ENCODE peak calls at places on chromosomes 6 and 20, in four cellular contexts. S, V, Y and N are unnamed samples.

GRCh38 chr20:44204156-44204831 is 6.3 kb downstream of the OSER1 start:
- DNase-seq in S (peak; percentile 96), V (peak; percentile 96), Y (peak; percentile 92), N (peak; percentile 79)

GRCh38 chr6:551405-551804 is 105.5 kb downstream of the HUS1B start:
- DNase-seq in S (peak; percentile 13), V (peak; percentile 51), Y (no peak), N (peak; percentile 56)

GRCh38 chr6:147033267-147033666 is 170.9 kb upstream of the STXBP5 start:
- DNase-seq in S (no peak), V (no peak), Y (no peak), N (no peak)

GRCh38 chr20:17295151-17295726 is 68.4 kb downstream of the PCSK2 start:
- DNase-seq in S (no peak), V (no peak), Y (no peak), N (no peak)

GRCh38 chr20:49444553-49444990 is 37.9 kb downstream of the KCNB1 start:
- DNase-seq in S (no peak), V (no peak), Y (no peak), N (no peak)

GRCh38 chr6:27873101-27874030 is 38.8 kb downstream of the OR2B2 start:
- DNase-seq in S (peak; percentile 67), V (peak; percentile 83), Y (no peak), N (no peak)

GRCh38 chr6:32196682-32197616 is 4.5 kb upstream of the GPSM3 start:
- DNase-seq in S (peak; percentile 6), V (peak; percentile 12), Y (no peak), N (no peak)

GRCh38 chr6:44504321-44504761 is 116.8 kb downstream of the CDC5L start:
- DNase-seq in S (peak; percentile 97), V (no peak), Y (no peak), N (no peak)

GRCh38 chr6:158366363-158366762 is 54.1 kb downstream of the TULP4 start:
- DNase-seq in S (no peak), V (no peak), Y (no peak), N (no peak)

GRCh38 chr6:87588756-87589407 is 905 bp downstream of the RARS2 start:
- DNase-seq in S (peak; percentile 57), V (no peak), Y (no peak), N (no peak)

GRCh38 chr20:33803921-33804337 is 7.2 kb upstream of the CHMP4B start:
- DNase-seq in S (peak; percentile 77), V (peak; percentile 83), Y (no peak), N (no peak)

GRCh38 chr6:40295251-40295949 is 291.8 kb downstream of the LRFN2 start:
- DNase-seq in S (no peak), V (no peak), Y (no peak), N (no peak)

GRCh38 chr6:105488521-105489212 is 85.8 kb upstream of the PREP start:
- DNase-seq in S (no peak), V (peak; percentile 36), Y (no peak), N (no peak)

GRCh38 chr6:13767121-13767794 is 47.1 kb downstream of the MCUR1 start:
- DNase-seq in S (peak; percentile 32), V (peak; percentile 44), Y (no peak), N (no peak)

GRCh38 chr6:155943635-155944034 is 488.0 kb upstream of the NOX3 start:
- DNase-seq in S (peak; percentile 8), V (peak; percentile 72), Y (no peak), N (no peak)

GRCh38 chr6:121093928-121094327 is 240.4 kb downstream of the TBC1D32 start:
- DNase-seq in S (peak; percentile 65), V (peak; percentile 76), Y (no peak), N (no peak)

GRCh38 chr6:137852811-137853210 is 14.2 kb upstream of the TNFAIP3 start:
- DNase-seq in S (no peak), V (no peak), Y (no peak), N (no peak)

GRCh38 chr6:137852346-137852745 is 14.7 kb upstream of the TNFAIP3 start:
- DNase-seq in S (peak; percentile 64), V (peak; percentile 38), Y (no peak), N (no peak)

GRCh38 chr6:137856138-137856898 is 10.7 kb upstream of the TNFAIP3 start:
- DNase-seq in S (no peak), V (no peak), Y (no peak), N (no peak)

GRCh38 chr6:137851669-137852068 is 15.4 kb upstream of the TNFAIP3 start:
- DNase-seq in S (no peak), V (no peak), Y (no peak), N (peak; percentile 95)

DNA sequence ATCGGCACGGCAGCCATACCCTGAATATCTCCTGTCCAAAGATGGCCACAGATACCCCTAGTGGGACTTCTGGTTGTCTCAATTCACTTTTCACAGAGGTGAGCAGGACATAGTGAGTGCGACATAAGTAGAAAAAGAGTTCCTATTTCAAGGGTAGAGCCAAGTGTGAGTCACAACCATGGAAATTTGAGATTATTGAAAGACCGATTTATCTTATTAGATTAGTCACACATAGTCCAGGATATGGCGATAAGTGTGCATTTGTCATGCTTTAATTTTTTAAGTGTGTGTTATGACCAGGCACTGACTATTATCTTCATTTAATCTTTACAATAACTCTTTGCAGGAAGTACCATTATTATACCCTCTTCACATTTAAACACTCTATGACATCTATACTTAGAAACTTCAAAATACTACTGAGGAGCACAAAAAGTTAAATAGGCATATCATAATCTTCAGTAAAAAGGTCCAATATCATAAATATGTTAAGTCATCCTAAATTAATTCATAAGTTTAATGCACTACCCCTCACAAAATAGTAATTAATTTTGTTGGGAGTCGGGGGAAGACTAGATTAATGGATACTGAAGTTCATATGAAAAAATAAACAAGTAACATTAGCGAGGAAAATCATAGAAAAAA is 13.4 kb upstream of the TNFAIP3 start:
- DNase-seq in S (peak; percentile 91), V (peak; percentile 88), Y (peak; percentile 73), N (no peak)
- H3K27ac ChIP-seq in S (no peak overlapping the region), V (no peak overlapping the region), Y (no peak overlapping the region), N (peak overlapping the region; percentile 84)

GRCh38 chr6:109062216-109062615 is 32.4 kb downstream of the SESN1 start:
- DNase-seq in S (no peak), V (no peak), Y (no peak), N (no peak)

GRCh38 chr6:109058620-109059019 is 36.0 kb downstream of the SESN1 start:
- DNase-seq in S (no peak), V (no peak), Y (no peak), N (no peak)

GRCh38 chr6:109060585-109060984 is 34.1 kb downstream of the SESN1 start:
- DNase-seq in S (no peak), V (no peak), Y (no peak), N (no peak)

GRCh38 chr6:109059148-109059547 is 35.5 kb downstream of the SESN1 start:
- DNase-seq in S (no peak), V (peak; percentile 28), Y (no peak), N (no peak)

DNA sequence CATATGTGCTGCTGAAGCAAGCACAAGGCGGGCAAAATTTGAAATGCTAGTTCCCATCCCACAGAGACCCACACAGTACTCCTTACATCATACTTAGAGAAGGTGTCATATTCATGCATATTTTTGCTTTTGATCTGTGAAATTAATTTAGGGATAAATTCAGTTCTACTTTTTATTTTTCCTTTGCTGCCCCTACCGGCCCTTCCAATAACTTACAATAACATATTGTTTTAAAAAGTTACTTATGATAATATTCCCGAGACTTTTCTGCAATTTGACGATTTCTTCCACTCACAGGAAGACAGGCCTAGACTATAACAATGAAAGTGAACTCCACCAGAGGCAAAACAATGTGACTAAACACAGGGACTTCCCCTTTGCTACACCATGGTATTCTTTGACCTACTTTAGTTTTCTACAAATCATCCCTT is 35.0 kb downstream of the SESN1 start:
- DNase-seq in S (no peak), V (peak; percentile 24), Y (no peak), N (no peak)
- H2AFZ ChIP-seq in S (no peak overlapping the region), V (no peak overlapping the region), Y (no peak overlapping the region), N (no peak overlapping the region)

DNA sequence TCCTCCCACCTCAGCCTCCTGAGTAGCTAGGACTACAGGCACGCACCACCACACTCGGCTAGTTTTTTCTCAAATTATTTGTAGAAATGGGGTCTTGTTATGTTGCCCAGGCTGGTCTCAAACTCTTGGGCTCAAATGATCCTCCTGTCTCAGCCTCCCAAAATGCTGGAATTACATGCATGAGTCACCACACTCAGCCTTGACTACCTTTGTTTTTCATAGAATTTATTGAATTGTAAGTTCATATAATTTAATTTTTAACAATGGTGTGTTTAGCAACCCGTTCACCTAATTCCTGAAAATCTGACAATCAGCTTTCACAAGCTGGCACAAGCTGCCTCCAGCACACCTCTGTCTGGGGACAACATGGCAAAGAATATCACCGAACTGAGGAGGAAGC is 3.1 kb downstream of the RIPOR3 start:
- DNase-seq in S (no peak), V (no peak), Y (no peak), N (no peak)
- H3K27ac ChIP-seq in S (no peak overlapping the region), V (no peak overlapping the region), Y (no peak overlapping the region), N (no peak overlapping the region)

GRCh38 chr6:75204959-75205775 is 686 bp downstream of the COL12A1 start:
- DNase-seq in S (peak; percentile 85), V (peak; percentile 82), Y (no peak), N (no peak)
- H2AFZ ChIP-seq in S (peak overlapping the region; percentile 45), V (peak overlapping the region; percentile 87), Y (peak overlapping the region; percentile 52), N (peak overlapping the region; percentile 76)

GRCh38 chr20:57410398-57411323 is 19.5 kb downstream of the RBM38 start:
- DNase-seq in S (no peak), V (no peak), Y (no peak), N (no peak)
- H3K27ac ChIP-seq in S (no peak overlapping the region), V (no peak overlapping the region), Y (no peak overlapping the region), N (no peak overlapping the region)

DNA sequence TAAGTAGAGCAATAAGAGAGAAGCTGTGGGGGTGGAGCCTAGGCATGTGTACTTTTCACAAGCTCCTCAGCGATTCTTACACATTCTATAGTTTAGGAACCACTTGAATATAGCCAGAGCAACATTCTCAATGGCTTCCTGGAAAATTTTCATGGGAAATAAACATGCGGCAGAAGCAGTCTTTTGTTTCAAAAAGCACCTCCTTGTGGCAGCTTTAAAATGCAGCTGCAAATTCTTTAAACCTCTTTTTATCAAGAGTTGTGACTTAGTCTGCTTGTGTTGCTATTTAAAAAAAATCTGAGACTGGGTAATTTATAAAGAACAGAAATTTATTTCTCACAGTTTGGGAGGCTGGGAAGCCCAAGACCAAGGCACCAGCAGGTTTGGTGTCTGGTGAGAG is 23.8 kb downstream of the NKX2-2 start:
- DNase-seq in S (no peak), V (peak; percentile 23), Y (no peak), N (no peak)
- H2AFZ ChIP-seq in S (no peak overlapping the region), V (no peak overlapping the region), Y (peak overlapping the region; percentile 59), N (no peak overlapping the region)

DNA sequence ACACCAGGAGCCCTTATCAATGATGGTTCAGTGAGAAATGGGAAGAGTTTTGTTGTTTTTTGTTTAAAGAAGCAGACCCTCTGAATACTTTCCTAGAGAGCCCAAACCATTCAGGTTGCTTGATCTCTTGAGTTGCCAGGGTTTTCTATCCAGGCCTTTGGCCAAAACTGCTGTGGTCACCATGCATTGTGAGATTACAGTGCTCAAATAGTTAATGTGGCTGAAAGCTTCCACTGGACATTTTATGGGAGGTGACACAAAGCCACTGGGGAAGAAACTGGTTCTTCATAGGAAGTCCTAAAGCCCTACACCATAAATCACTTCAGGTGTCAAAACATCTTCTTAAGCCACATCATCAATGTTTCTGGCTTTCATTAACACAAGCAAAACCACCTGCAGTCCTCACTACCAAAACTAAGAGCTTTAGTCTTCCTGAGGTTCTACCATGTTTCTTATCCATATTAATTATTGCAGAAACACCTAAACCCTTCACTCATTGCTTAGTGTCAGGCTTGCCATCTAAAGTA is 101.6 kb downstream of the IBTK start:
- DNase-seq in S (no peak), V (no peak), Y (no peak), N (no peak)
- H3K27ac ChIP-seq in S (no peak overlapping the region), V (no peak overlapping the region), Y (no peak overlapping the region), N (no peak overlapping the region)